ENCODE peak calls at places on chromosomes 6 and 20, in seven cellular contexts. X is A172; D is small intestine; F is naive thymus-derived CD8-positive, alpha-beta T cell; R is CD8-positive, alpha-beta memory T cell; B is iris pigment epithelial cell; Q is activated naive CD4-positive, alpha-beta T cell treated with anti-CD3 and anti-CD28 coated beads, Interleukin-2, amount 10 ng/mL, durations not matched to agents 7 days and 5 days. O is an unnamed sample.

GRCh38 chr6:91126876-91127275 is 540.0 kb upstream of the MAP3K7 start:
- DNase-seq in X (no peak), D (no peak), F (no peak), R (no peak), B (no peak), Q (no peak), O (no peak)

GRCh38 chr6:143884161-143884560 is 19.9 kb downstream of the ZC2HC1B start:
- DNase-seq in X (no peak), D (no peak), F (no peak), R (no peak), B (no peak), Q (no peak), O (no peak)

GRCh38 chr20:23670361-23670760 is 18.5 kb downstream of the CST4 start:
- DNase-seq in X (no peak), D (no peak), F (no peak), R (no peak), B (no peak), Q (no peak), O (no peak)

GRCh38 chr20:57065646-57066045 is 200.8 kb downstream of the BMP7 start:
- DNase-seq in X (peak; percentile 37), D (no peak), F (no peak), R (no peak), B (no peak), Q (peak; percentile 1), O (no peak)

GRCh38 chr6:116542426-116542825 is 3.1 kb downstream of the TRAPPC3L start:
- DNase-seq in X (no peak), D (no peak), F (no peak), R (no peak), B (no peak), Q (no peak), O (no peak)

GRCh38 chr6:1787894-1788293 is 178.2 kb downstream of the FOXC1 start:
- DNase-seq in X (peak; percentile 27), D (no peak), F (no peak), R (no peak), B (peak; percentile 92), Q (no peak), O (no peak)

GRCh38 chr6:30263734-30264133 is 50.5 kb upstream of the TRIM26 start:
- DNase-seq in X (peak; percentile 57), D (no peak), F (no peak), R (no peak), B (peak; percentile 79), Q (no peak), O (no peak)

GRCh38 chr20:31587545-31588389 is 17.3 kb upstream of the ID1 start:
- DNase-seq in X (no peak), D (peak; percentile 71), F (no peak), R (no peak), B (peak; percentile 35), Q (no peak), O (no peak)

GRCh38 chr6:32845381-32845884 is 1.6 kb upstream of the PSMB8 start:
- DNase-seq in X (no peak), D (no peak), F (peak; percentile 34), R (peak; percentile 34), B (no peak), Q (peak; percentile 69), O (no peak)

GRCh38 chr6:49550413-49551125 is at the start of gene C6orf141:
- DNase-seq in X (peak; percentile 79), D (peak; percentile 53), F (peak; percentile 19), R (no peak), B (no peak), Q (peak; percentile 59), O (peak; percentile 81)

GRCh38 chr6:36195471-36196048 is 984 bp upstream of the BRPF3 start:
- DNase-seq in X (no peak), D (no peak), F (no peak), R (no peak), B (no peak), Q (no peak), O (no peak)

GRCh38 chr20:10665027-10665561 is 8.7 kb downstream of the JAG1 start:
- DNase-seq in X (no peak), D (no peak), F (no peak), R (no peak), B (peak; percentile 54), Q (no peak), O (no peak)

GRCh38 chr6:95593025-95593424 is 15.7 kb downstream of the MANEA start:
- DNase-seq in X (no peak), D (peak; percentile 67), F (no peak), R (no peak), B (no peak), Q (no peak), O (no peak)

GRCh38 chr6:125097186-125097585 is 56.4 kb upstream of the TPD52L1 start:
- DNase-seq in X (no peak), D (no peak), F (no peak), R (no peak), B (no peak), Q (no peak), O (no peak)

GRCh38 chr20:59608871-59609270 is 4.5 kb downstream of the PHACTR3 start:
- DNase-seq in X (no peak), D (no peak), F (no peak), R (no peak), B (no peak), Q (no peak), O (no peak)

GRCh38 chr6:168366473-168366872 is 46.9 kb upstream of the DACT2 start:
- DNase-seq in X (no peak), D (no peak), F (no peak), R (no peak), B (no peak), Q (no peak), O (no peak)

GRCh38 chr6:7910298-7910653 is 312 bp downstream of the TXNDC5 start:
- DNase-seq in X (no peak), D (no peak), F (no peak), R (peak; percentile 3), B (no peak), Q (no peak), O (no peak)

GRCh38 chr6:100905067-100905466 is 23.9 kb upstream of the ASCC3 start:
- DNase-seq in X (no peak), D (no peak), F (no peak), R (no peak), B (no peak), Q (no peak), O (no peak)

GRCh38 chr20:38986663-38987062 is 24.5 kb downstream of the DHX35 start:
- DNase-seq in X (no peak), D (no peak), F (no peak), R (no peak), B (no peak), Q (no peak), O (no peak)

GRCh38 chr6:41199427-41200246 is 1.3 kb downstream of the TREML2 start:
- DNase-seq in X (no peak), D (no peak), F (no peak), R (no peak), B (no peak), Q (peak; percentile 46), O (no peak)

GRCh38 chr20:11452326-11452725 is 465.4 kb upstream of the BTBD3 start:
- DNase-seq in X (no peak), D (no peak), F (no peak), R (no peak), B (peak; percentile 74), Q (no peak), O (no peak)

GRCh38 chr20:32966382-32966781 is 37.9 kb downstream of the SUN5 start:
- DNase-seq in X (no peak), D (no peak), F (peak; percentile 16), R (no peak), B (no peak), Q (no peak), O (no peak)

GRCh38 chr6:107495196-107495643 is 5.3 kb downstream of the SOBP start:
- DNase-seq in X (no peak), D (no peak), F (no peak), R (no peak), B (peak; percentile 43), Q (no peak), O (no peak)

GRCh38 chr6:16130437-16130891 is 1.6 kb downstream of the MYLIP start:
- DNase-seq in X (no peak), D (no peak), F (no peak), R (no peak), B (no peak), Q (no peak), O (no peak)